ENCODE peak calls at places on chromosomes 12 and 14, in nine cellular contexts. One of them, this sample, is unnamed.

GRCh38 chr14:87679094-87679493 is 313.9 kb downstream of the GALC start:
- DNase-seq in Peyer's patch: no peak
- DNase-seq in GM10248: no peak
- DNase-seq in GM06990: no peak
- DNase-seq in GM20000: no peak
- DNase-seq in ovary: no peak
- DNase-seq in astrocyte of the spinal cord: no peak
- DNase-seq in AG09309: no peak
- DNase-seq in brain microvascular endothelial cell: no peak
- DNase-seq in this sample: no peak

GRCh38 chr12:2641209-2641608 is 153.6 kb upstream of the FKBP4 start:
- DNase-seq in Peyer's patch: peak; percentile 41
- DNase-seq in GM10248: no peak
- DNase-seq in GM06990: no peak
- DNase-seq in GM20000: no peak
- DNase-seq in ovary: no peak
- DNase-seq in astrocyte of the spinal cord: peak; percentile 23
- DNase-seq in AG09309: no peak
- DNase-seq in brain microvascular endothelial cell: peak; percentile 30
- DNase-seq in this sample: no peak

GRCh38 chr12:89756100-89756637 is 47.5 kb upstream of the ATP2B1 start:
- DNase-seq in Peyer's patch: no peak
- DNase-seq in GM10248: no peak
- DNase-seq in GM06990: no peak
- DNase-seq in GM20000: no peak
- DNase-seq in ovary: no peak
- DNase-seq in astrocyte of the spinal cord: no peak
- DNase-seq in AG09309: no peak
- DNase-seq in brain microvascular endothelial cell: no peak
- DNase-seq in this sample: no peak

GRCh38 chr14:72237722-72238666 is 305.8 kb downstream of the RGS6 start:
- DNase-seq in Peyer's patch: no peak
- DNase-seq in GM10248: no peak
- DNase-seq in GM06990: peak; percentile 8
- DNase-seq in GM20000: no peak
- DNase-seq in ovary: no peak
- DNase-seq in astrocyte of the spinal cord: no peak
- DNase-seq in AG09309: no peak
- DNase-seq in brain microvascular endothelial cell: no peak
- DNase-seq in this sample: no peak

GRCh38 chr14:59186316-59186715 is 2.2 kb upstream of the DAAM1 start:
- DNase-seq in Peyer's patch: no peak
- DNase-seq in GM10248: no peak
- DNase-seq in GM06990: no peak
- DNase-seq in GM20000: no peak
- DNase-seq in ovary: no peak
- DNase-seq in astrocyte of the spinal cord: no peak
- DNase-seq in AG09309: no peak
- DNase-seq in brain microvascular endothelial cell: no peak
- DNase-seq in this sample: no peak

GRCh38 chr12:774051-774614 is 21.8 kb downstream of the WNK1 start:
- DNase-seq in Peyer's patch: no peak
- DNase-seq in GM10248: no peak
- DNase-seq in GM06990: no peak
- DNase-seq in GM20000: no peak
- DNase-seq in ovary: no peak
- DNase-seq in astrocyte of the spinal cord: no peak
- DNase-seq in AG09309: no peak
- DNase-seq in brain microvascular endothelial cell: no peak
- DNase-seq in this sample: no peak

GRCh38 chr14:51677738-51678137 is 26.0 kb downstream of the FRMD6 start:
- DNase-seq in Peyer's patch: no peak
- DNase-seq in GM10248: no peak
- DNase-seq in GM06990: no peak
- DNase-seq in GM20000: no peak
- DNase-seq in ovary: no peak
- DNase-seq in astrocyte of the spinal cord: no peak
- DNase-seq in AG09309: no peak
- DNase-seq in brain microvascular endothelial cell: no peak
- DNase-seq in this sample: no peak

GRCh38 chr14:91119556-91120311 is 5.9 kb downstream of the DGLUCY start:
- DNase-seq in Peyer's patch: no peak
- DNase-seq in GM10248: no peak
- DNase-seq in GM06990: no peak
- DNase-seq in GM20000: no peak
- DNase-seq in ovary: no peak
- DNase-seq in astrocyte of the spinal cord: peak; percentile 33
- DNase-seq in AG09309: peak; percentile 28
- DNase-seq in brain microvascular endothelial cell: peak; percentile 38
- DNase-seq in this sample: no peak

GRCh38 chr12:109539508-109539907 is 33.8 kb downstream of the MMAB start:
- DNase-seq in Peyer's patch: no peak
- DNase-seq in GM10248: no peak
- DNase-seq in GM06990: no peak
- DNase-seq in GM20000: no peak
- DNase-seq in ovary: no peak
- DNase-seq in astrocyte of the spinal cord: peak; percentile 67
- DNase-seq in AG09309: no peak
- DNase-seq in brain microvascular endothelial cell: peak; percentile 40
- DNase-seq in this sample: no peak

GRCh38 chr12:56086096-56086495 is 6.1 kb downstream of the ERBB3 start:
- DNase-seq in Peyer's patch: no peak
- DNase-seq in GM10248: no peak
- DNase-seq in GM06990: no peak
- DNase-seq in GM20000: no peak
- DNase-seq in ovary: no peak
- DNase-seq in astrocyte of the spinal cord: no peak
- DNase-seq in AG09309: no peak
- DNase-seq in brain microvascular endothelial cell: no peak
- DNase-seq in this sample: no peak

GRCh38 chr12:56087220-56087619 is 7.3 kb downstream of the ERBB3 start:
- DNase-seq in Peyer's patch: peak; percentile 84
- DNase-seq in GM10248: no peak
- DNase-seq in GM06990: no peak
- DNase-seq in GM20000: no peak
- DNase-seq in ovary: no peak
- DNase-seq in astrocyte of the spinal cord: no peak
- DNase-seq in AG09309: no peak
- DNase-seq in brain microvascular endothelial cell: no peak
- DNase-seq in this sample: peak; percentile 2

GRCh38 chr12:56082967-56083366 is 3.0 kb downstream of the ERBB3 start:
- DNase-seq in Peyer's patch: no peak
- DNase-seq in GM10248: no peak
- DNase-seq in GM06990: no peak
- DNase-seq in GM20000: no peak
- DNase-seq in ovary: no peak
- DNase-seq in astrocyte of the spinal cord: no peak
- DNase-seq in AG09309: no peak
- DNase-seq in brain microvascular endothelial cell: no peak
- DNase-seq in this sample: no peak

GRCh38 chr12:56086608-56087007 is 6.6 kb downstream of the ERBB3 start:
- DNase-seq in Peyer's patch: no peak
- DNase-seq in GM10248: no peak
- DNase-seq in GM06990: no peak
- DNase-seq in GM20000: no peak
- DNase-seq in ovary: no peak
- DNase-seq in astrocyte of the spinal cord: no peak
- DNase-seq in AG09309: no peak
- DNase-seq in brain microvascular endothelial cell: no peak
- DNase-seq in this sample: peak; percentile 2

GRCh38 chr12:56084958-56085543 is 5.1 kb downstream of the ERBB3 start:
- DNase-seq in Peyer's patch: no peak
- DNase-seq in GM10248: no peak
- DNase-seq in GM06990: no peak
- DNase-seq in GM20000: peak; percentile 40
- DNase-seq in ovary: no peak
- DNase-seq in astrocyte of the spinal cord: no peak
- DNase-seq in AG09309: no peak
- DNase-seq in brain microvascular endothelial cell: no peak
- DNase-seq in this sample: peak; percentile 46
- TF ChIP-seq CTCF in Peyer's patch: peak; percentile 35
- TF ChIP-seq CTCF in GM10248: peak; percentile 25
- TF ChIP-seq CTCF in GM06990: peak; percentile 71
- TF ChIP-seq CTCF in GM20000: peak; percentile 17
- TF ChIP-seq CTCF in ovary: no peak
- TF ChIP-seq CTCF in astrocyte of the spinal cord: peak; percentile 53
- TF ChIP-seq CTCF in AG09309: peak; percentile 43
- TF ChIP-seq CTCF in brain microvascular endothelial cell: peak; percentile 72
- TF ChIP-seq CTCF in this sample: peak; percentile 51

DNA sequence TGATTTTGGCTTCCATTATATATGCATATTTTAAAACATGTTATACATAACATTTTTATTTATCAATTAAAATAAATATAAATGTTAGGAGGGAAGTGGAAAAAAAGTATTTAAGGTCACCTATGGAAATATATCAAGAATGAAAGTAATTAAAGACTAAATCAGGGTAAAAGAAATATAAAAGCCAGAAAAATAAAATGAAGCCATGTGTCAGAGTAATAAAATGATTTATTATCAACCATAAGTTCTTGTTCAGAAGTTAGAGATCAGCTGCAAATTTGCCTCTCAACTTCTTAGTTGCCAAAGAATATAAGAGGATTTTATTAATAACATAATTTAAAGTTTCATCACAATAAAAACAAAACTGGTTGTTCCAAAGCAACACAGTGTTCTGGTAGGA is 121.9 kb downstream of the ANO6 start:
- DNase-seq in Peyer's patch: no peak
- DNase-seq in GM10248: no peak
- DNase-seq in GM06990: no peak
- DNase-seq in GM20000: no peak
- DNase-seq in ovary: no peak
- DNase-seq in astrocyte of the spinal cord: no peak
- DNase-seq in AG09309: no peak
- DNase-seq in brain microvascular endothelial cell: no peak
- DNase-seq in this sample: no peak
- TF ChIP-seq CTCF in Peyer's patch: no peak
- TF ChIP-seq CTCF in GM10248: no peak
- TF ChIP-seq CTCF in GM06990: no peak
- TF ChIP-seq CTCF in GM20000: no peak
- TF ChIP-seq CTCF in ovary: no peak
- TF ChIP-seq CTCF in astrocyte of the spinal cord: no peak
- TF ChIP-seq CTCF in AG09309: no peak
- TF ChIP-seq CTCF in brain microvascular endothelial cell: no peak
- TF ChIP-seq CTCF in this sample: no peak

DNA sequence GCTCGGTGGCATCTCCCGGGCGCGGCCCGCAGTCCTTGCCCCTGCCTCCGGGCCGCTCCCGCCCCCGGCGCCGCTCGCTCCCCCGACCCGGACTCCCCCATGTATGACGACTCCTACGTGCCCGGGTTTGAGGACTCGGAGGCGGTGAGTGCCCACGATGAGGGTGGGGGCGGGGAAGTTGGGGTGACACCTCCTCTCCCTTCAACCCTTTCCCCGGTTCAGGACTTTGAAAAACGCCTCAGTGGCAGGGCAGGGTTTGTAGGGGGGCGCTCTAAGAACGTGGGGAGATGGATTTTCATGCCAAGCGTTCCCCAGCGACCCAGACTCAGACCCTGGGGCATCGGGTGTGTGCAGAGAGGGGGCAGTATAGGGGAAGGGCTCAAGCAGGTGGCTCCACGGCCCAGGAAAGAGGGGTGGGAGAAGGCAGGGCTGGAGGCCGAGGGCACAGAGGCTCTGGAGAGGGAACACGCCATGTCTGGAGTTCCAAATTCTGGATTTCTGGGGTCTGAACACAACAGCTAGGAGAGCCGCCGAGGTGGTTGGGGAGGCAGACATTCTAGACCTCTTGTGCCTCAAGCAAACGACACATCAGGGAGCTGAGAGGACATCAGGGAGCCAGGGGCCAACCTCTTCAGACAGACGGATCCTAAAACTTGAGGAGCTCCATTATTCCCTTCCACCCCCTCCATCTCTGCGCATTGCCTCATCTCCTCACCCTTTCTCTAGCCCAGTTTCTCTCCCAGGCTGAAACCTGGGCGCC is 715 bp downstream of the CACNB3 start:
- DNase-seq in Peyer's patch: no peak
- DNase-seq in GM10248: no peak
- DNase-seq in GM06990: no peak
- DNase-seq in GM20000: no peak
- DNase-seq in ovary: peak; percentile 49
- DNase-seq in astrocyte of the spinal cord: no peak
- DNase-seq in AG09309: no peak
- DNase-seq in brain microvascular endothelial cell: no peak
- DNase-seq in this sample: no peak
- TF ChIP-seq CTCF in Peyer's patch: no peak
- TF ChIP-seq CTCF in GM10248: peak; percentile 37
- TF ChIP-seq CTCF in GM06990: peak; percentile 29
- TF ChIP-seq CTCF in GM20000: no peak
- TF ChIP-seq CTCF in ovary: no peak
- TF ChIP-seq CTCF in astrocyte of the spinal cord: peak; percentile 23
- TF ChIP-seq CTCF in AG09309: peak; percentile 17
- TF ChIP-seq CTCF in brain microvascular endothelial cell: peak; percentile 39
- TF ChIP-seq CTCF in this sample: peak; percentile 60

GRCh38 chr14:89842852-89843251 is 111.7 kb downstream of the EFCAB11 start:
- DNase-seq in Peyer's patch: no peak
- DNase-seq in GM10248: no peak
- DNase-seq in GM06990: no peak
- DNase-seq in GM20000: no peak
- DNase-seq in ovary: no peak
- DNase-seq in astrocyte of the spinal cord: no peak
- DNase-seq in AG09309: no peak
- DNase-seq in brain microvascular endothelial cell: no peak
- DNase-seq in this sample: no peak

GRCh38 chr14:89845346-89845745 is 109.2 kb downstream of the EFCAB11 start:
- DNase-seq in Peyer's patch: no peak
- DNase-seq in GM10248: no peak
- DNase-seq in GM06990: no peak
- DNase-seq in GM20000: no peak
- DNase-seq in ovary: no peak
- DNase-seq in astrocyte of the spinal cord: peak; percentile 83
- DNase-seq in AG09309: peak; percentile 64
- DNase-seq in brain microvascular endothelial cell: peak; percentile 91
- DNase-seq in this sample: no peak

GRCh38 chr14:89844508-89844907 is 110.0 kb downstream of the EFCAB11 start:
- DNase-seq in Peyer's patch: no peak
- DNase-seq in GM10248: no peak
- DNase-seq in GM06990: no peak
- DNase-seq in GM20000: no peak
- DNase-seq in ovary: no peak
- DNase-seq in astrocyte of the spinal cord: no peak
- DNase-seq in AG09309: no peak
- DNase-seq in brain microvascular endothelial cell: no peak
- DNase-seq in this sample: no peak

GRCh38 chr14:89836830-89837469 is 117.6 kb downstream of the EFCAB11 start:
- DNase-seq in Peyer's patch: no peak
- DNase-seq in GM10248: no peak
- DNase-seq in GM06990: no peak
- DNase-seq in GM20000: no peak
- DNase-seq in ovary: no peak
- DNase-seq in astrocyte of the spinal cord: no peak
- DNase-seq in AG09309: no peak
- DNase-seq in brain microvascular endothelial cell: no peak
- DNase-seq in this sample: no peak

DNA sequence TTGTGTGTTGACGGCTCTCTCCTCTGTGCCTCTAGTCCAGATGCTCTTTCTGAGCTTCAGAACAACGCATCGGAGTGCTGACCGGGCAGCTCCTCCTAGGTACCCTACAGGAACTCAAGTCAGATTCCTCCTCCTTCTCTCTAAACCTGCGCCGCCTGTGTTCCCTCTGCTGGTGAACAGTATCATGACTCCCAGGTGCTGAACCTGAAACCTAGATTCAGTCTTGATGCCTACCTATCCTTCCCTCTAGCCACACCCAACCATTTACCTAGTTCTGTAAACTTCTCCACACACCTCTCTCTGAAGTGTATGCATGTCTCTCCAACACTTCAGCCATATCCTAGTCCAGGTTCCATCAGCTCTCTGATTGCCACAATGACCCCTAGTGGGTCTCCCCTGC is 112.7 kb downstream of the EFCAB11 start:
- DNase-seq in Peyer's patch: no peak
- DNase-seq in GM10248: no peak
- DNase-seq in GM06990: no peak
- DNase-seq in GM20000: no peak
- DNase-seq in ovary: no peak
- DNase-seq in astrocyte of the spinal cord: no peak
- DNase-seq in AG09309: no peak
- DNase-seq in brain microvascular endothelial cell: no peak
- DNase-seq in this sample: no peak
- TF ChIP-seq CTCF in Peyer's patch: no peak
- TF ChIP-seq CTCF in GM10248: no peak
- TF ChIP-seq CTCF in GM06990: no peak
- TF ChIP-seq CTCF in GM20000: no peak
- TF ChIP-seq CTCF in ovary: no peak
- TF ChIP-seq CTCF in astrocyte of the spinal cord: no peak
- TF ChIP-seq CTCF in AG09309: no peak
- TF ChIP-seq CTCF in brain microvascular endothelial cell: peak; percentile 6
- TF ChIP-seq CTCF in this sample: no peak